ENCODE peak calls at places on chromosome 15, in ten cellular contexts. G, O, N, U, S, E, I, B, W and X are unnamed samples.

GRCh38 chr15:64050281-64051092 is 4.2 kb upstream of the DAPK2 start:
- DNase-seq in O (no peak), W (no peak), U (no peak), G (no peak), S (no peak), E (no peak), B (no peak), N (no peak), I (no peak), X (no peak)

GRCh38 chr15:28252831-28253230 is 69.1 kb downstream of the HERC2 start:
- DNase-seq in W (no peak), N (peak; percentile 66), I (no peak), U (no peak), E (no peak), S (no peak), O (no peak), B (no peak), G (no peak), X (no peak)

GRCh38 chr15:74525946-74526345 is 15.1 kb upstream of the ARID3B start:
- DNase-seq in S (no peak), E (peak; percentile 81), B (no peak), N (no peak), U (no peak), O (no peak), G (no peak), W (no peak), I (no peak), X (no peak)

GRCh38 chr15:60004019-60004845 is at the start of gene FOXB1:
- DNase-seq in I (peak; percentile 80), W (no peak), E (no peak), S (no peak), U (peak; percentile 53), G (no peak), O (no peak), B (no peak), N (no peak), X (peak; percentile 35)

GRCh38 chr15:78620021-78620838 is 566 bp downstream of the CHRNA3 start:
- DNase-seq in E (no peak), N (no peak), O (no peak), B (peak; percentile 6), I (peak; percentile 73), W (no peak), S (no peak), U (no peak), G (no peak), X (peak; percentile 50)

GRCh38 chr15:69956417-69956816 is 141.3 kb downstream of the TLE3 start:
- DNase-seq in O (no peak), G (no peak), U (no peak), E (no peak), W (no peak), N (peak; percentile 70), I (no peak), B (no peak), S (no peak), X (no peak)

GRCh38 chr15:33425149-33425548 is 114.4 kb downstream of the RYR3 start:
- DNase-seq in G (no peak), I (no peak), S (no peak), N (no peak), O (no peak), W (no peak), E (peak; percentile 45), U (no peak), B (peak; percentile 9), X (no peak)

GRCh38 chr15:58515807-58516206 is 84.0 kb downstream of the LIPC start:
- DNase-seq in B (no peak), S (no peak), E (no peak), I (no peak), U (peak; percentile 64), G (no peak), O (no peak), N (no peak), W (no peak), X (peak; percentile 50)

GRCh38 chr15:86425746-86426145 is 346.1 kb downstream of the AGBL1 start:
- DNase-seq in O (no peak), U (no peak), G (no peak), S (no peak), B (no peak), I (no peak), E (no peak), W (no peak), N (no peak), X (no peak)

GRCh38 chr15:73146419-73146818 is 94.2 kb downstream of the NEO1 start:
- DNase-seq in U (no peak), I (no peak), S (no peak), N (no peak), O (no peak), E (peak; percentile 1), B (no peak), W (no peak), G (no peak), X (no peak)

GRCh38 chr15:59296181-59296617 is 76.5 kb downstream of the MYO1E start:
- DNase-seq in G (peak; percentile 86), E (peak; percentile 95), I (peak; percentile 10), W (no peak), B (peak; percentile 90), O (peak; percentile 90), U (no peak), N (no peak), S (no peak), X (no peak)

GRCh38 chr15:89416339-89417183 is 79.8 kb downstream of the RHCG start:
- DNase-seq in G (no peak), S (peak; percentile 76), B (peak; percentile 62), I (peak; percentile 91), U (peak; percentile 94), N (no peak), O (peak; percentile 68), E (peak; percentile 7), W (no peak), X (peak; percentile 94)

GRCh38 chr15:38714309-38715072 is 149.9 kb upstream of the RASGRP1 start:
- DNase-seq in G (peak; percentile 99), S (no peak), E (peak; percentile 99), U (no peak), W (no peak), I (no peak), O (peak; percentile 92), B (peak; percentile 87), N (no peak), X (no peak)

GRCh38 chr15:33029247-33029646 is 165.3 kb downstream of the FMN1 start:
- DNase-seq in W (no peak), N (no peak), E (no peak), G (no peak), S (no peak), O (no peak), B (no peak), I (no peak), U (no peak), X (no peak)

GRCh38 chr15:93859176-93859575 is 372.2 kb upstream of the MCTP2 start:
- DNase-seq in S (no peak), U (no peak), G (no peak), E (no peak), N (no peak), O (no peak), B (no peak), I (no peak), W (no peak), X (no peak)

GRCh38 chr15:90230071-90230494 is 3.7 kb downstream of the CIB1 start:
- DNase-seq in B (no peak), W (peak; percentile 65), N (no peak), S (peak; percentile 85), U (no peak), G (no peak), E (no peak), O (no peak), I (no peak), X (no peak)

GRCh38 chr15:100732359-100733055 is 130.1 kb downstream of the ASB7 start:
- DNase-seq in S (no peak), E (peak; percentile 63), N (no peak), B (peak; percentile 35), I (no peak), U (no peak), G (no peak), W (no peak), O (no peak), X (no peak)

GRCh38 chr15:70556376-70556775 is 207.0 kb downstream of the UACA start:
- DNase-seq in U (no peak), B (no peak), O (no peak), I (no peak), E (no peak), G (no peak), W (no peak), N (no peak), S (no peak), X (no peak)

GRCh38 chr15:69552057-69552815 is 99.6 kb downstream of the RPLP1 start:
- DNase-seq in E (no peak), S (no peak), I (no peak), W (no peak), N (no peak), B (no peak), U (no peak), O (no peak), G (no peak), X (no peak)

GRCh38 chr15:56428821-56429458 is 36.0 kb downstream of the MNS1 start:
- DNase-seq in I (no peak), O (no peak), U (no peak), S (no peak), E (peak; percentile 15), N (no peak), B (peak; percentile 53), W (no peak), G (no peak), X (peak; percentile 30)
- TF ChIP-seq CTCF in I (peak; percentile 50), O (no peak), U (peak; percentile 73), S (peak; percentile 21), E (peak; percentile 44), N (peak; percentile 39), B (peak; percentile 38), W (peak; percentile 49), G (peak; percentile 42), X (no peak)

GRCh38 chr15:35522061-35522460 is 23.9 kb downstream of the DPH6 start:
- DNase-seq in U (no peak), N (no peak), O (peak; percentile 14), G (no peak), I (no peak), B (peak; percentile 47), S (no peak), E (no peak), W (no peak), X (no peak)
- TF ChIP-seq CTCF in U (no peak), N (no peak), O (peak; percentile 43), G (no peak), I (no peak), B (no peak), S (no peak), E (no peak), W (peak; percentile 28), X (no peak)

GRCh38 chr15:62125763-62126162 is 39.3 kb downstream of the C2CD4B start:
- DNase-seq in G (no peak), O (peak; percentile 51), I (no peak), U (no peak), W (no peak), B (peak; percentile 83), S (no peak), E (no peak), N (peak; percentile 68), X (no peak)
- TF ChIP-seq CTCF in G (peak; percentile 45), O (peak; percentile 69), I (no peak), U (no peak), W (peak; percentile 67), B (peak; percentile 71), S (peak; percentile 17), E (peak; percentile 14), N (no peak), X (no peak)

GRCh38 chr15:101772921-101773320 is 30.4 kb upstream of the OR4F6 start:
- DNase-seq in W (no peak), I (no peak), S (no peak), E (no peak), O (no peak), B (no peak), U (no peak), N (no peak), G (no peak), X (no peak)

GRCh38 chr15:101775136-101775535 is 28.2 kb upstream of the OR4F6 start:
- DNase-seq in O (no peak), N (no peak), W (no peak), U (no peak), G (no peak), S (no peak), B (no peak), E (no peak), I (no peak), X (no peak)

GRCh38 chr15:101773496-101774100 is 29.7 kb upstream of the OR4F6 start:
- DNase-seq in O (no peak), E (no peak), I (no peak), B (no peak), G (no peak), N (no peak), W (no peak), S (no peak), U (peak; percentile 15), X (no peak)
- TF ChIP-seq CTCF in O (peak; percentile 41), E (no peak), I (peak; percentile 11), B (peak; percentile 26), G (no peak), N (no peak), W (peak; percentile 45), S (no peak), U (peak; percentile 16), X (peak; percentile 25)